ENCODE peak calls at places on chromosome 16, in ten cellular contexts. N, Z, O, C, P, R, T, G, F and B are unnamed samples.
A peak's percentile ranks its signal among the peaks of the same experiment; 100 is the strongest.

GRCh38 chr16:88710556-88710955 is 4.3 kb downstream of the CTU2 start:
- DNase-seq in N (no peak), Z (no peak), O (no peak), C (no peak), P (no peak), R (no peak), T (no peak), G (no peak), F (no peak), B (no peak)

GRCh38 chr16:14101415-14101814 is 30.3 kb downstream of the MRTFB start:
- DNase-seq in N (no peak), Z (peak; percentile 18), O (no peak), C (no peak), P (no peak), R (no peak), T (no peak), G (no peak), F (no peak), B (no peak)

GRCh38 chr16:84854759-84855158 is 35.0 kb downstream of the CRISPLD2 start:
- DNase-seq in N (no peak), Z (no peak), O (no peak), C (no peak), P (peak; percentile 57), R (no peak), T (no peak), G (no peak), F (no peak), B (no peak)

GRCh38 chr16:50040710-50041109 is 15.7 kb downstream of the CNEP1R1 start:
- DNase-seq in N (no peak), Z (no peak), O (no peak), C (no peak), P (no peak), R (no peak), T (no peak), G (no peak), F (no peak), B (no peak)

GRCh38 chr16:11743308-11744074 is 834 bp upstream of the TXNDC11 start:
- DNase-seq in N (peak; percentile 76), Z (peak; percentile 41), O (peak; percentile 39), C (peak; percentile 78), P (no peak), R (peak; percentile 10), T (peak; percentile 80), G (peak; percentile 25), F (peak; percentile 16), B (no peak)

GRCh38 chr16:51193879-51194278 is 42.8 kb upstream of the SALL1 start:
- DNase-seq in N (peak; percentile 2), Z (no peak), O (no peak), C (no peak), P (no peak), R (no peak), T (peak; percentile 4), G (no peak), F (no peak), B (no peak)

GRCh38 chr16:88570691-88571092 is 489 bp downstream of the ZC3H18 start:
- DNase-seq in N (peak; percentile 5), Z (peak; percentile 26), O (peak; percentile 32), C (no peak), P (no peak), R (peak; percentile 38), T (peak; percentile 62), G (no peak), F (peak; percentile 49), B (peak; percentile 52)

GRCh38 chr16:78957328-78958100 is 643.0 kb downstream of the MAF start:
- DNase-seq in N (no peak), Z (no peak), O (no peak), C (no peak), P (no peak), R (no peak), T (no peak), G (no peak), F (no peak), B (no peak)

GRCh38 chr16:53465606-53466290 is 31.5 kb downstream of the RBL2 start:
- DNase-seq in N (peak; percentile 86), Z (peak; percentile 89), O (no peak), C (no peak), P (peak; percentile 32), R (no peak), T (peak; percentile 38), G (peak; percentile 56), F (no peak), B (no peak)

GRCh38 chr16:7839568-7839967 is 506.9 kb downstream of the RBFOX1 start:
- DNase-seq in N (no peak), Z (peak; percentile 1), O (no peak), C (no peak), P (no peak), R (no peak), T (no peak), G (no peak), F (no peak), B (no peak)

GRCh38 chr16:30875881-30876791 is 17.7 kb downstream of the BCL7C start:
- DNase-seq in N (peak; percentile 17), Z (peak; percentile 18), O (peak; percentile 27), C (no peak), P (no peak), R (no peak), T (peak; percentile 57), G (no peak), F (no peak), B (no peak)

GRCh38 chr16:87713469-87714229 is 52.1 kb downstream of the KLHDC4 start:
- DNase-seq in N (no peak), Z (no peak), O (no peak), C (no peak), P (no peak), R (peak; percentile 52), T (no peak), G (no peak), F (no peak), B (no peak)

GRCh38 chr16:75860654-75861053 is 134.4 kb upstream of the CPHXL start:
- DNase-seq in N (no peak), Z (no peak), O (no peak), C (no peak), P (no peak), R (no peak), T (no peak), G (no peak), F (no peak), B (no peak)

GRCh38 chr16:47475786-47476185 is 14.7 kb downstream of the PHKB start:
- DNase-seq in N (no peak), Z (peak; percentile 20), O (no peak), C (no peak), P (no peak), R (no peak), T (peak; percentile 33), G (peak; percentile 38), F (no peak), B (no peak)

GRCh38 chr16:2001035-2001434 is 8.6 kb downstream of the ZNF598 start:
- DNase-seq in N (no peak), Z (no peak), O (no peak), C (no peak), P (no peak), R (no peak), T (no peak), G (no peak), F (no peak), B (no peak)

GRCh38 chr16:2244301-2244700 is 7.1 kb downstream of the ECI1 start:
- DNase-seq in N (no peak), Z (no peak), O (no peak), C (no peak), P (no peak), R (no peak), T (no peak), G (no peak), F (no peak), B (no peak)

GRCh38 chr16:11072420-11073153 is 128.2 kb downstream of the CLEC16A start:
- DNase-seq in N (peak; percentile 52), Z (peak; percentile 31), O (no peak), C (no peak), P (no peak), R (no peak), T (no peak), G (no peak), F (no peak), B (no peak)

GRCh38 chr16:47016700-47017133 is 43.2 kb upstream of the DNAJA2 start:
- DNase-seq in N (no peak), Z (no peak), O (no peak), C (no peak), P (no peak), R (peak; percentile 10), T (no peak), G (no peak), F (peak; percentile 24), B (no peak)

GRCh38 chr16:77457046-77457445 is 22.2 kb upstream of the ADAMTS18 start:
- DNase-seq in N (no peak), Z (peak; percentile 90), O (no peak), C (no peak), P (no peak), R (no peak), T (no peak), G (no peak), F (no peak), B (no peak)

GRCh38 chr16:57941016-57941656 is 29.8 kb downstream of the CNGB1 start:
- DNase-seq in N (peak; percentile 53), Z (peak; percentile 80), O (peak; percentile 41), C (no peak), P (no peak), R (no peak), T (peak; percentile 67), G (no peak), F (no peak), B (no peak)

GRCh38 chr16:10754941-10755340 is 11.3 kb downstream of the NUBP1 start:
- DNase-seq in N (peak; percentile 17), Z (peak; percentile 76), O (no peak), C (no peak), P (no peak), R (no peak), T (peak; percentile 79), G (peak; percentile 57), F (no peak), B (peak; percentile 26)